ENCODE peak calls at places on chromosome 21, in five cellular contexts. One of them, this sample, is unnamed.

GRCh38 chr21:42137191-42137913 is 66.2 kb downstream of the UMODL1 start:
- DNase-seq in amniotic stem cell: no peak
- DNase-seq in M059J: no peak
- DNase-seq in stimulated activated CD4-positive, alpha-beta T cell treated with anti-CD3 and anti-CD28 coated beads, Interleukin-1b, Interleukin-23, amount 100 ng/mL, for 1 hour: no peak
- DNase-seq in SW480: no peak
- DNase-seq in this sample: no peak

GRCh38 chr21:37742532-37742931 is 173.7 kb downstream of the KCNJ6 start:
- DNase-seq in amniotic stem cell: no peak
- DNase-seq in SW480: no peak
- DNase-seq in M059J: peak
- DNase-seq in stimulated activated CD4-positive, alpha-beta T cell treated with anti-CD3 and anti-CD28 coated beads, Interleukin-1b, Interleukin-23, amount 100 ng/mL, for 1 hour: no peak
- DNase-seq in this sample: peak

GRCh38 chr21:35953570-35953969 is 106.8 kb downstream of the SETD4 start:
- DNase-seq in amniotic stem cell: no peak
- DNase-seq in M059J: no peak
- DNase-seq in stimulated activated CD4-positive, alpha-beta T cell treated with anti-CD3 and anti-CD28 coated beads, Interleukin-1b, Interleukin-23, amount 100 ng/mL, for 1 hour: no peak
- DNase-seq in SW480: no peak
- DNase-seq in this sample: peak

GRCh38 chr21:34793471-34793870 is 124.7 kb downstream of the CLIC6 start:
- DNase-seq in stimulated activated CD4-positive, alpha-beta T cell treated with anti-CD3 and anti-CD28 coated beads, Interleukin-1b, Interleukin-23, amount 100 ng/mL, for 1 hour: no peak
- DNase-seq in amniotic stem cell: no peak
- DNase-seq in M059J: no peak
- DNase-seq in SW480: no peak
- DNase-seq in this sample: no peak

GRCh38 chr21:36966066-36966845 is at the start of gene HLCS:
- DNase-seq in M059J: peak
- DNase-seq in amniotic stem cell: peak
- DNase-seq in SW480: peak
- DNase-seq in stimulated activated CD4-positive, alpha-beta T cell treated with anti-CD3 and anti-CD28 coated beads, Interleukin-1b, Interleukin-23, amount 100 ng/mL, for 1 hour: peak
- DNase-seq in this sample: peak

GRCh38 chr21:33383056-33383888 is 19.9 kb upstream of the IFNGR2 start:
- DNase-seq in stimulated activated CD4-positive, alpha-beta T cell treated with anti-CD3 and anti-CD28 coated beads, Interleukin-1b, Interleukin-23, amount 100 ng/mL, for 1 hour: peak
- DNase-seq in SW480: peak
- DNase-seq in M059J: peak
- DNase-seq in amniotic stem cell: peak
- DNase-seq in this sample: peak

GRCh38 chr21:44813727-44814126 is 4.1 kb downstream of the SUMO3 start:
- DNase-seq in M059J: no peak
- DNase-seq in SW480: no peak
- DNase-seq in stimulated activated CD4-positive, alpha-beta T cell treated with anti-CD3 and anti-CD28 coated beads, Interleukin-1b, Interleukin-23, amount 100 ng/mL, for 1 hour: no peak
- DNase-seq in amniotic stem cell: no peak
- DNase-seq in this sample: no peak

GRCh38 chr21:26093094-26093493 is 77.5 kb downstream of the APP start:
- DNase-seq in SW480: no peak
- DNase-seq in stimulated activated CD4-positive, alpha-beta T cell treated with anti-CD3 and anti-CD28 coated beads, Interleukin-1b, Interleukin-23, amount 100 ng/mL, for 1 hour: no peak
- DNase-seq in amniotic stem cell: no peak
- DNase-seq in M059J: peak
- DNase-seq in this sample: peak

GRCh38 chr21:39314155-39315027 is 959 bp upstream of the BRWD1 start:
- DNase-seq in SW480: peak
- DNase-seq in amniotic stem cell: peak
- DNase-seq in stimulated activated CD4-positive, alpha-beta T cell treated with anti-CD3 and anti-CD28 coated beads, Interleukin-1b, Interleukin-23, amount 100 ng/mL, for 1 hour: no peak
- DNase-seq in M059J: peak
- DNase-seq in this sample: peak

GRCh38 chr21:24290151-24290833 is 1317.0 kb downstream of the MRPL39 start:
- DNase-seq in amniotic stem cell: no peak
- DNase-seq in M059J: no peak
- DNase-seq in SW480: peak
- DNase-seq in stimulated activated CD4-positive, alpha-beta T cell treated with anti-CD3 and anti-CD28 coated beads, Interleukin-1b, Interleukin-23, amount 100 ng/mL, for 1 hour: no peak
- DNase-seq in this sample: no peak

GRCh38 chr21:31731112-31731801 is 661 bp downstream of the SCAF4 start:
- DNase-seq in SW480: peak
- DNase-seq in amniotic stem cell: no peak
- DNase-seq in stimulated activated CD4-positive, alpha-beta T cell treated with anti-CD3 and anti-CD28 coated beads, Interleukin-1b, Interleukin-23, amount 100 ng/mL, for 1 hour: peak
- DNase-seq in M059J: no peak
- DNase-seq in this sample: peak

GRCh38 chr21:35853321-35853922 is 206.9 kb downstream of the SETD4 start:
- DNase-seq in amniotic stem cell: no peak
- DNase-seq in stimulated activated CD4-positive, alpha-beta T cell treated with anti-CD3 and anti-CD28 coated beads, Interleukin-1b, Interleukin-23, amount 100 ng/mL, for 1 hour: no peak
- DNase-seq in SW480: no peak
- DNase-seq in M059J: peak
- DNase-seq in this sample: no peak

GRCh38 chr21:31162827-31163226 is 124.6 kb upstream of the KRTAP19-8 start:
- DNase-seq in amniotic stem cell: no peak
- DNase-seq in stimulated activated CD4-positive, alpha-beta T cell treated with anti-CD3 and anti-CD28 coated beads, Interleukin-1b, Interleukin-23, amount 100 ng/mL, for 1 hour: no peak
- DNase-seq in M059J: peak
- DNase-seq in SW480: no peak
- DNase-seq in this sample: peak

GRCh38 chr21:46035809-46036695 is 54.5 kb downstream of the COL6A1 start:
- DNase-seq in amniotic stem cell: no peak
- DNase-seq in M059J: no peak
- DNase-seq in SW480: no peak
- DNase-seq in stimulated activated CD4-positive, alpha-beta T cell treated with anti-CD3 and anti-CD28 coated beads, Interleukin-1b, Interleukin-23, amount 100 ng/mL, for 1 hour: no peak
- DNase-seq in this sample: no peak

GRCh38 chr21:46385846-46386725 is 62.1 kb downstream of the PCNT start:
- DNase-seq in amniotic stem cell: no peak
- DNase-seq in M059J: no peak
- DNase-seq in stimulated activated CD4-positive, alpha-beta T cell treated with anti-CD3 and anti-CD28 coated beads, Interleukin-1b, Interleukin-23, amount 100 ng/mL, for 1 hour: no peak
- DNase-seq in SW480: no peak
- DNase-seq in this sample: no peak

GRCh38 chr21:17819878-17820232 is 699 bp upstream of the C21orf91 start:
- DNase-seq in stimulated activated CD4-positive, alpha-beta T cell treated with anti-CD3 and anti-CD28 coated beads, Interleukin-1b, Interleukin-23, amount 100 ng/mL, for 1 hour: no peak
- DNase-seq in SW480: no peak
- DNase-seq in M059J: no peak
- DNase-seq in amniotic stem cell: no peak
- DNase-seq in this sample: no peak

GRCh38 chr21:26776320-26777021 is 68.7 kb downstream of the ADAMTS1 start:
- DNase-seq in amniotic stem cell: no peak
- DNase-seq in SW480: no peak
- DNase-seq in M059J: peak
- DNase-seq in stimulated activated CD4-positive, alpha-beta T cell treated with anti-CD3 and anti-CD28 coated beads, Interleukin-1b, Interleukin-23, amount 100 ng/mL, for 1 hour: no peak
- DNase-seq in this sample: peak

GRCh38 chr21:17370750-17371325 is 142.0 kb upstream of the CXADR start:
- DNase-seq in M059J: no peak
- DNase-seq in amniotic stem cell: no peak
- DNase-seq in stimulated activated CD4-positive, alpha-beta T cell treated with anti-CD3 and anti-CD28 coated beads, Interleukin-1b, Interleukin-23, amount 100 ng/mL, for 1 hour: no peak
- DNase-seq in SW480: no peak
- DNase-seq in this sample: no peak

GRCh38 chr21:38067086-38067739 is 151.0 kb upstream of the KCNJ6 start:
- DNase-seq in stimulated activated CD4-positive, alpha-beta T cell treated with anti-CD3 and anti-CD28 coated beads, Interleukin-1b, Interleukin-23, amount 100 ng/mL, for 1 hour: no peak
- DNase-seq in M059J: no peak
- DNase-seq in amniotic stem cell: no peak
- DNase-seq in SW480: no peak
- DNase-seq in this sample: no peak

GRCh38 chr21:44850905-44851657 is 22.4 kb downstream of the PTTG1IP start:
- DNase-seq in M059J: no peak
- DNase-seq in SW480: no peak
- DNase-seq in amniotic stem cell: no peak
- DNase-seq in stimulated activated CD4-positive, alpha-beta T cell treated with anti-CD3 and anti-CD28 coated beads, Interleukin-1b, Interleukin-23, amount 100 ng/mL, for 1 hour: no peak
- DNase-seq in this sample: no peak

GRCh38 chr21:21807598-21807903 is 809.3 kb downstream of the NCAM2 start:
- DNase-seq in amniotic stem cell: no peak
- DNase-seq in SW480: no peak
- DNase-seq in stimulated activated CD4-positive, alpha-beta T cell treated with anti-CD3 and anti-CD28 coated beads, Interleukin-1b, Interleukin-23, amount 100 ng/mL, for 1 hour: no peak
- DNase-seq in M059J: no peak
- DNase-seq in this sample: no peak

GRCh38 chr21:41593784-41594138 is 85.8 kb upstream of the TMPRSS2 start:
- DNase-seq in amniotic stem cell: no peak
- DNase-seq in SW480: no peak
- DNase-seq in stimulated activated CD4-positive, alpha-beta T cell treated with anti-CD3 and anti-CD28 coated beads, Interleukin-1b, Interleukin-23, amount 100 ng/mL, for 1 hour: no peak
- DNase-seq in M059J: no peak
- DNase-seq in this sample: no peak

GRCh38 chr21:36188081-36188681 is 31.6 kb downstream of the DOP1B start:
- DNase-seq in SW480: no peak
- DNase-seq in stimulated activated CD4-positive, alpha-beta T cell treated with anti-CD3 and anti-CD28 coated beads, Interleukin-1b, Interleukin-23, amount 100 ng/mL, for 1 hour: no peak
- DNase-seq in amniotic stem cell: no peak
- DNase-seq in M059J: no peak
- DNase-seq in this sample: peak

GRCh38 chr21:44867999-44868700 is 5.3 kb downstream of the PTTG1IP start:
- DNase-seq in SW480: no peak
- DNase-seq in stimulated activated CD4-positive, alpha-beta T cell treated with anti-CD3 and anti-CD28 coated beads, Interleukin-1b, Interleukin-23, amount 100 ng/mL, for 1 hour: no peak
- DNase-seq in amniotic stem cell: no peak
- DNase-seq in M059J: no peak
- DNase-seq in this sample: no peak

GRCh38 chr21:44947930-44948331 is 8.1 kb downstream of the SLX9 start:
- DNase-seq in stimulated activated CD4-positive, alpha-beta T cell treated with anti-CD3 and anti-CD28 coated beads, Interleukin-1b, Interleukin-23, amount 100 ng/mL, for 1 hour: no peak
- DNase-seq in amniotic stem cell: no peak
- DNase-seq in M059J: no peak
- DNase-seq in SW480: no peak
- DNase-seq in this sample: no peak

GRCh38 chr21:32626633-32627196 is 14.5 kb upstream of the CFAP298 start:
- DNase-seq in stimulated activated CD4-positive, alpha-beta T cell treated with anti-CD3 and anti-CD28 coated beads, Interleukin-1b, Interleukin-23, amount 100 ng/mL, for 1 hour: no peak
- DNase-seq in M059J: peak
- DNase-seq in amniotic stem cell: no peak
- DNase-seq in SW480: no peak
- DNase-seq in this sample: peak

GRCh38 chr21:17726047-17726446 is 93.1 kb downstream of the C21orf91 start:
- DNase-seq in stimulated activated CD4-positive, alpha-beta T cell treated with anti-CD3 and anti-CD28 coated beads, Interleukin-1b, Interleukin-23, amount 100 ng/mL, for 1 hour: no peak
- DNase-seq in amniotic stem cell: no peak
- DNase-seq in SW480: peak
- DNase-seq in M059J: peak
- DNase-seq in this sample: no peak

GRCh38 chr21:39664586-39664985 is 51.8 kb downstream of the B3GALT5 start:
- DNase-seq in amniotic stem cell: no peak
- DNase-seq in M059J: no peak
- DNase-seq in stimulated activated CD4-positive, alpha-beta T cell treated with anti-CD3 and anti-CD28 coated beads, Interleukin-1b, Interleukin-23, amount 100 ng/mL, for 1 hour: no peak
- DNase-seq in SW480: no peak
- DNase-seq in this sample: no peak

GRCh38 chr21:39707316-39707715 is 37.7 kb upstream of the IGSF5 start:
- DNase-seq in SW480: no peak
- DNase-seq in stimulated activated CD4-positive, alpha-beta T cell treated with anti-CD3 and anti-CD28 coated beads, Interleukin-1b, Interleukin-23, amount 100 ng/mL, for 1 hour: no peak
- DNase-seq in M059J: no peak
- DNase-seq in amniotic stem cell: no peak
- DNase-seq in this sample: no peak

GRCh38 chr21:33067045-33067444 is 2.9 kb upstream of the OLIG1 start:
- DNase-seq in SW480: no peak
- DNase-seq in M059J: no peak
- DNase-seq in amniotic stem cell: no peak
- DNase-seq in stimulated activated CD4-positive, alpha-beta T cell treated with anti-CD3 and anti-CD28 coated beads, Interleukin-1b, Interleukin-23, amount 100 ng/mL, for 1 hour: no peak
- DNase-seq in this sample: no peak

GRCh38 chr21:31732891-31733520 is 1.1 kb upstream of the SCAF4 start:
- DNase-seq in M059J: no peak
- DNase-seq in amniotic stem cell: no peak
- DNase-seq in SW480: peak
- DNase-seq in stimulated activated CD4-positive, alpha-beta T cell treated with anti-CD3 and anti-CD28 coated beads, Interleukin-1b, Interleukin-23, amount 100 ng/mL, for 1 hour: no peak
- DNase-seq in this sample: peak

GRCh38 chr21:45874716-45875415 is 106.7 kb upstream of the COL6A1 start:
- DNase-seq in SW480: no peak
- DNase-seq in amniotic stem cell: peak
- DNase-seq in stimulated activated CD4-positive, alpha-beta T cell treated with anti-CD3 and anti-CD28 coated beads, Interleukin-1b, Interleukin-23, amount 100 ng/mL, for 1 hour: no peak
- DNase-seq in M059J: peak
- DNase-seq in this sample: peak

GRCh38 chr21:29349702-29350101 is 51.0 kb downstream of the BACH1 start:
- DNase-seq in stimulated activated CD4-positive, alpha-beta T cell treated with anti-CD3 and anti-CD28 coated beads, Interleukin-1b, Interleukin-23, amount 100 ng/mL, for 1 hour: no peak
- DNase-seq in M059J: no peak
- DNase-seq in SW480: no peak
- DNase-seq in amniotic stem cell: no peak
- DNase-seq in this sample: no peak

GRCh38 chr21:45886610-45887026 is 95.0 kb upstream of the COL6A1 start:
- DNase-seq in stimulated activated CD4-positive, alpha-beta T cell treated with anti-CD3 and anti-CD28 coated beads, Interleukin-1b, Interleukin-23, amount 100 ng/mL, for 1 hour: no peak
- DNase-seq in SW480: no peak
- DNase-seq in M059J: no peak
- DNase-seq in amniotic stem cell: no peak
- DNase-seq in this sample: no peak

GRCh38 chr21:38269567-38269917 is 12.8 kb downstream of the KCNJ15 start:
- DNase-seq in amniotic stem cell: no peak
- DNase-seq in SW480: no peak
- DNase-seq in M059J: no peak
- DNase-seq in stimulated activated CD4-positive, alpha-beta T cell treated with anti-CD3 and anti-CD28 coated beads, Interleukin-1b, Interleukin-23, amount 100 ng/mL, for 1 hour: no peak
- DNase-seq in this sample: no peak

GRCh38 chr21:28745131-28746055 is 247.3 kb downstream of the LTN1 start:
- DNase-seq in M059J: peak
- DNase-seq in amniotic stem cell: peak
- DNase-seq in SW480: peak
- DNase-seq in stimulated activated CD4-positive, alpha-beta T cell treated with anti-CD3 and anti-CD28 coated beads, Interleukin-1b, Interleukin-23, amount 100 ng/mL, for 1 hour: peak
- DNase-seq in this sample: peak

GRCh38 chr21:16569679-16570078 is 839.9 kb downstream of the USP25 start:
- DNase-seq in M059J: peak
- DNase-seq in SW480: no peak
- DNase-seq in amniotic stem cell: no peak
- DNase-seq in stimulated activated CD4-positive, alpha-beta T cell treated with anti-CD3 and anti-CD28 coated beads, Interleukin-1b, Interleukin-23, amount 100 ng/mL, for 1 hour: no peak
- DNase-seq in this sample: no peak